ENCODE peak calls at places on chromosomes 13 and 19, in four cellular contexts. P is body of pancreas, W is GM23338, L is mesendoderm. T is an unnamed sample.

GRCh38 chr19:41792513-41793413 is 3.6 kb upstream of the CEACAM3 start:
- DNase-seq in L (peak; percentile 63), W (peak; percentile 84), P (peak; percentile 55), T (peak; percentile 87)

GRCh38 chr13:20714563-20715339 is 11.3 kb downstream of the IL17D start:
- DNase-seq in P (no peak), W (no peak), L (no peak), T (no peak)

GRCh38 chr19:28289294-28290063 is 923.5 kb downstream of the UQCRFS1 start:
- DNase-seq in L (no peak), W (no peak), P (peak; percentile 19), T (no peak)

GRCh38 chr19:17402982-17403855 is 2.2 kb downstream of the BST2 start:
- DNase-seq in W (peak; percentile 92), P (no peak), L (peak; percentile 92), T (peak; percentile 66)

GRCh38 chr19:34678421-34678820 is 943 bp downstream of the ZNF302 start:
- DNase-seq in W (no peak), P (peak; percentile 47), L (no peak), T (no peak)

GRCh38 chr13:23735329-23735728 is 153.9 kb downstream of the MIPEP start:
- DNase-seq in L (no peak), W (no peak), P (no peak), T (no peak)

GRCh38 chr13:74158028-74158427 is 23.8 kb upstream of the KLF12 start:
- DNase-seq in P (no peak), L (no peak), W (no peak), T (no peak)

GRCh38 chr19:2561895-2562294 is 86.0 kb downstream of the GADD45B start:
- DNase-seq in W (no peak), L (no peak), P (no peak), T (peak; percentile 48)

GRCh38 chr19:15180451-15181390 is 20.1 kb downstream of the NOTCH3 start:
- DNase-seq in L (peak; percentile 85), P (peak; percentile 57), W (peak; percentile 80), T (no peak)

GRCh38 chr19:48928164-48929005 is 5.1 kb upstream of the DHDH start:
- DNase-seq in P (no peak), L (no peak), W (no peak), T (peak; percentile 69)

DNA sequence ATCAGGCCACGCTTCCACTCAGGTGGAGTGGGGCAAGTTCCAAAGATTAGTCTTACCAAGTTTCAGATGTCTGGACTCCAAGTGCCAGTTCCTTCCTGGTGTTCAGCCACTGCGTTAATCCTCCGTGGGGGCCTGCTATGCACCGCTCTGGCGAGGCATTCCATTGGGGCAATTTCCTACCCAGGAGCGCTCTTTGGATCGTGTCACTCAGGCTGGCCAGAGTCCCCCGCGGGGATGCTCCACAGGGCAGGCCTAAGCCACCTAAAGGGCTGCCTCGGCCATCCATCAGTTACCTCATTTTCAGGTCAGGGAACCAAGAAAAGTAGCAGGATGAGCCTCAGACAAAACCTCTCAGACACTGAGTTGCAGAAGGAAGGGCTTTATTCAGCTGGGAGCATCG is 6.6 kb upstream of the ZNF320 start:
- DNase-seq in P (no peak), W (peak; percentile 5), L (peak; percentile 18), T (no peak)
- H3K4me1 ChIP-seq in P (peaks cover 12% of the 10 kb centered on the region), W (peaks cover 19% of the 10 kb centered on the region), L (peaks cover 2% of the 10 kb centered on the region), T (peaks cover 11% of the 10 kb centered on the region)

GRCh38 chr19:955803-956746 is 28.1 kb upstream of the WDR18 start:
- DNase-seq in W (no peak), P (peak; percentile 54), L (peak; percentile 59), T (no peak)
- H3K4me1 ChIP-seq in W (peaks cover 36% of the 10 kb centered on the region), P (peaks cover 53% of the 10 kb centered on the region), L (peaks cover 26% of the 10 kb centered on the region), T (peaks cover 7% of the 10 kb centered on the region)

GRCh38 chr13:48590141-48590863 is 57.4 kb upstream of the RCBTB2 start:
- DNase-seq in L (peak; percentile 49), P (no peak), W (no peak), T (peak; percentile 68)
- H3K4me1 ChIP-seq in L (peaks cover 10% of the 10 kb centered on the region), P (peaks cover 41% of the 10 kb centered on the region), W (peaks cover 49% of the 10 kb centered on the region), T (peaks cover 73% of the 10 kb centered on the region)

GRCh38 chr13:29840585-29840984 is 9.8 kb downstream of the UBL3 start:
- DNase-seq in W (no peak), P (no peak), L (no peak), T (no peak)
- H3K4me1 ChIP-seq in W (peaks cover 34% of the 10 kb centered on the region), P (peaks cover 63% of the 10 kb centered on the region), L (no peaks in the 10 kb centered on the region), T (no peaks in the 10 kb centered on the region)

GRCh38 chr13:32642316-32642715 is 56.1 kb downstream of the PDS5B start:
- DNase-seq in L (no peak), W (no peak), P (no peak), T (no peak)
- H3K4me1 ChIP-seq in L (peaks cover 3% of the 10 kb centered on the region), W (peaks cover 10% of the 10 kb centered on the region), P (peaks cover 16% of the 10 kb centered on the region), T (peaks cover 58% of the 10 kb centered on the region)